ENCODE peak calls at places on chromosomes 3 and 15, in seven cellular contexts. One of them, this sample, is unnamed.

GRCh38 chr3:24428470-24428869 is 66.2 kb downstream of the THRB start:
- DNase-seq in mucosa of descending colon: no peak
- DNase-seq in kidney epithelial cell: no peak
- DNase-seq in cardiac fibroblast: no peak
- DNase-seq in NB4: no peak
- DNase-seq in stimulated activated CD8-positive, alpha-beta memory T cell treated with anti-CD3 and anti-CD28 coated beads, Interleukin-2, amount 100 ng/mL, for 1 hour: no peak
- DNase-seq in ELR: no peak
- DNase-seq in this sample: no peak

GRCh38 chr15:38148476-38148875 is 104.2 kb upstream of the SPRED1 start:
- DNase-seq in mucosa of descending colon: no peak
- DNase-seq in kidney epithelial cell: no peak
- DNase-seq in cardiac fibroblast: no peak
- DNase-seq in NB4: no peak
- DNase-seq in stimulated activated CD8-positive, alpha-beta memory T cell treated with anti-CD3 and anti-CD28 coated beads, Interleukin-2, amount 100 ng/mL, for 1 hour: no peak
- DNase-seq in ELR: no peak
- DNase-seq in this sample: no peak

GRCh38 chr3:157119369-157119951 is 40.5 kb downstream of the CCNL1 start:
- DNase-seq in mucosa of descending colon: no peak
- DNase-seq in kidney epithelial cell: no peak
- DNase-seq in cardiac fibroblast: no peak
- DNase-seq in NB4: no peak
- DNase-seq in stimulated activated CD8-positive, alpha-beta memory T cell treated with anti-CD3 and anti-CD28 coated beads, Interleukin-2, amount 100 ng/mL, for 1 hour: no peak
- DNase-seq in ELR: no peak
- DNase-seq in this sample: no peak

GRCh38 chr3:6799264-6799915 is 61.5 kb upstream of the GRM7 start:
- DNase-seq in mucosa of descending colon: peak; percentile 35
- DNase-seq in kidney epithelial cell: no peak
- DNase-seq in cardiac fibroblast: peak; percentile 7
- DNase-seq in NB4: peak; percentile 50
- DNase-seq in stimulated activated CD8-positive, alpha-beta memory T cell treated with anti-CD3 and anti-CD28 coated beads, Interleukin-2, amount 100 ng/mL, for 1 hour: no peak
- DNase-seq in ELR: peak; percentile 15
- DNase-seq in this sample: peak; percentile 41

GRCh38 chr3:148030975-148031374 is 621.8 kb downstream of the ZIC1 start:
- DNase-seq in mucosa of descending colon: no peak
- DNase-seq in kidney epithelial cell: no peak
- DNase-seq in cardiac fibroblast: no peak
- DNase-seq in NB4: no peak
- DNase-seq in stimulated activated CD8-positive, alpha-beta memory T cell treated with anti-CD3 and anti-CD28 coated beads, Interleukin-2, amount 100 ng/mL, for 1 hour: no peak
- DNase-seq in ELR: no peak
- DNase-seq in this sample: peak; percentile 23

GRCh38 chr3:117408811-117409210 is 699.2 kb downstream of the TUSC7 start:
- DNase-seq in mucosa of descending colon: no peak
- DNase-seq in kidney epithelial cell: no peak
- DNase-seq in cardiac fibroblast: no peak
- DNase-seq in NB4: no peak
- DNase-seq in stimulated activated CD8-positive, alpha-beta memory T cell treated with anti-CD3 and anti-CD28 coated beads, Interleukin-2, amount 100 ng/mL, for 1 hour: no peak
- DNase-seq in ELR: peak; percentile 15
- DNase-seq in this sample: no peak

GRCh38 chr3:123392871-123393620 is 55.8 kb downstream of the ADCY5 start:
- DNase-seq in mucosa of descending colon: peak; percentile 7
- DNase-seq in kidney epithelial cell: no peak
- DNase-seq in cardiac fibroblast: no peak
- DNase-seq in NB4: no peak
- DNase-seq in stimulated activated CD8-positive, alpha-beta memory T cell treated with anti-CD3 and anti-CD28 coated beads, Interleukin-2, amount 100 ng/mL, for 1 hour: no peak
- DNase-seq in ELR: peak; percentile 40
- DNase-seq in this sample: no peak

GRCh38 chr15:67183443-67184169 is 70.9 kb downstream of the AAGAB start:
- DNase-seq in mucosa of descending colon: no peak
- DNase-seq in kidney epithelial cell: no peak
- DNase-seq in cardiac fibroblast: peak; percentile 45
- DNase-seq in NB4: no peak
- DNase-seq in stimulated activated CD8-positive, alpha-beta memory T cell treated with anti-CD3 and anti-CD28 coated beads, Interleukin-2, amount 100 ng/mL, for 1 hour: no peak
- DNase-seq in ELR: no peak
- DNase-seq in this sample: no peak

GRCh38 chr15:42608767-42609488 is 33.5 kb downstream of the STARD9 start:
- DNase-seq in mucosa of descending colon: no peak
- DNase-seq in kidney epithelial cell: no peak
- DNase-seq in cardiac fibroblast: no peak
- DNase-seq in NB4: peak; percentile 8
- DNase-seq in stimulated activated CD8-positive, alpha-beta memory T cell treated with anti-CD3 and anti-CD28 coated beads, Interleukin-2, amount 100 ng/mL, for 1 hour: no peak
- DNase-seq in ELR: no peak
- DNase-seq in this sample: peak; percentile 68

GRCh38 chr15:77402740-77403379 is 17.0 kb downstream of the PEAK1 start:
- DNase-seq in mucosa of descending colon: no peak
- DNase-seq in kidney epithelial cell: no peak
- DNase-seq in cardiac fibroblast: peak; percentile 82
- DNase-seq in NB4: no peak
- DNase-seq in stimulated activated CD8-positive, alpha-beta memory T cell treated with anti-CD3 and anti-CD28 coated beads, Interleukin-2, amount 100 ng/mL, for 1 hour: no peak
- DNase-seq in ELR: peak; percentile 59
- DNase-seq in this sample: no peak

GRCh38 chr15:90871716-90872480 is 3.5 kb downstream of the FURIN start:
- DNase-seq in mucosa of descending colon: peak; percentile 67
- DNase-seq in kidney epithelial cell: no peak
- DNase-seq in cardiac fibroblast: no peak
- DNase-seq in NB4: peak; percentile 61
- DNase-seq in stimulated activated CD8-positive, alpha-beta memory T cell treated with anti-CD3 and anti-CD28 coated beads, Interleukin-2, amount 100 ng/mL, for 1 hour: no peak
- DNase-seq in ELR: no peak
- DNase-seq in this sample: no peak

GRCh38 chr3:143795849-143796248 is 52.4 kb downstream of the SLC9A9 start:
- DNase-seq in mucosa of descending colon: no peak
- DNase-seq in kidney epithelial cell: no peak
- DNase-seq in cardiac fibroblast: no peak
- DNase-seq in NB4: no peak
- DNase-seq in stimulated activated CD8-positive, alpha-beta memory T cell treated with anti-CD3 and anti-CD28 coated beads, Interleukin-2, amount 100 ng/mL, for 1 hour: no peak
- DNase-seq in ELR: no peak
- DNase-seq in this sample: no peak

GRCh38 chr3:46062679-46063078 is 35.4 kb upstream of the XCR1 start:
- DNase-seq in mucosa of descending colon: no peak
- DNase-seq in kidney epithelial cell: no peak
- DNase-seq in cardiac fibroblast: peak; percentile 21
- DNase-seq in NB4: no peak
- DNase-seq in stimulated activated CD8-positive, alpha-beta memory T cell treated with anti-CD3 and anti-CD28 coated beads, Interleukin-2, amount 100 ng/mL, for 1 hour: no peak
- DNase-seq in ELR: no peak
- DNase-seq in this sample: no peak

GRCh38 chr3:17740703-17741102 is 1.7 kb downstream of the TBC1D5 start:
- DNase-seq in mucosa of descending colon: no peak
- DNase-seq in kidney epithelial cell: no peak
- DNase-seq in cardiac fibroblast: peak; percentile 49
- DNase-seq in NB4: peak; percentile 53
- DNase-seq in stimulated activated CD8-positive, alpha-beta memory T cell treated with anti-CD3 and anti-CD28 coated beads, Interleukin-2, amount 100 ng/mL, for 1 hour: no peak
- DNase-seq in ELR: peak; percentile 87
- DNase-seq in this sample: no peak

GRCh38 chr3:67692621-67693020 is 38.2 kb upstream of the SUCLG2 start:
- DNase-seq in mucosa of descending colon: no peak
- DNase-seq in kidney epithelial cell: no peak
- DNase-seq in cardiac fibroblast: peak; percentile 48
- DNase-seq in NB4: no peak
- DNase-seq in stimulated activated CD8-positive, alpha-beta memory T cell treated with anti-CD3 and anti-CD28 coated beads, Interleukin-2, amount 100 ng/mL, for 1 hour: no peak
- DNase-seq in ELR: no peak
- DNase-seq in this sample: no peak

GRCh38 chr3:158330820-158331219 is 220.9 kb downstream of the RSRC1 start:
- DNase-seq in mucosa of descending colon: no peak
- DNase-seq in kidney epithelial cell: peak; percentile 44
- DNase-seq in cardiac fibroblast: no peak
- DNase-seq in NB4: no peak
- DNase-seq in stimulated activated CD8-positive, alpha-beta memory T cell treated with anti-CD3 and anti-CD28 coated beads, Interleukin-2, amount 100 ng/mL, for 1 hour: no peak
- DNase-seq in ELR: peak; percentile 45
- DNase-seq in this sample: peak; percentile 48

GRCh38 chr15:29689724-29689986 is 132.6 kb downstream of the TJP1 start:
- DNase-seq in mucosa of descending colon: no peak
- DNase-seq in kidney epithelial cell: no peak
- DNase-seq in cardiac fibroblast: no peak
- DNase-seq in NB4: no peak
- DNase-seq in stimulated activated CD8-positive, alpha-beta memory T cell treated with anti-CD3 and anti-CD28 coated beads, Interleukin-2, amount 100 ng/mL, for 1 hour: no peak
- DNase-seq in ELR: no peak
- DNase-seq in this sample: no peak

GRCh38 chr3:188006726-188007393 is 147.1 kb upstream of the LPP start:
- DNase-seq in mucosa of descending colon: no peak
- DNase-seq in kidney epithelial cell: no peak
- DNase-seq in cardiac fibroblast: peak; percentile 59
- DNase-seq in NB4: no peak
- DNase-seq in stimulated activated CD8-positive, alpha-beta memory T cell treated with anti-CD3 and anti-CD28 coated beads, Interleukin-2, amount 100 ng/mL, for 1 hour: no peak
- DNase-seq in ELR: no peak
- DNase-seq in this sample: no peak

GRCh38 chr3:13657660-13658435 is 108.9 kb downstream of the FBLN2 start:
- DNase-seq in mucosa of descending colon: peak; percentile 59
- DNase-seq in kidney epithelial cell: no peak
- DNase-seq in cardiac fibroblast: peak; percentile 41
- DNase-seq in NB4: peak; percentile 47
- DNase-seq in stimulated activated CD8-positive, alpha-beta memory T cell treated with anti-CD3 and anti-CD28 coated beads, Interleukin-2, amount 100 ng/mL, for 1 hour: peak; percentile 18
- DNase-seq in ELR: peak; percentile 52
- DNase-seq in this sample: peak; percentile 58

GRCh38 chr15:40549894-40550293 is 14.9 kb downstream of the CCDC32 start:
- DNase-seq in mucosa of descending colon: no peak
- DNase-seq in kidney epithelial cell: no peak
- DNase-seq in cardiac fibroblast: peak; percentile 10
- DNase-seq in NB4: no peak
- DNase-seq in stimulated activated CD8-positive, alpha-beta memory T cell treated with anti-CD3 and anti-CD28 coated beads, Interleukin-2, amount 100 ng/mL, for 1 hour: no peak
- DNase-seq in ELR: no peak
- DNase-seq in this sample: no peak

GRCh38 chr15:63501256-63502089 is 2.9 kb upstream of the USP3 start:
- DNase-seq in mucosa of descending colon: peak; percentile 85
- DNase-seq in kidney epithelial cell: peak; percentile 44
- DNase-seq in cardiac fibroblast: peak; percentile 98
- DNase-seq in NB4: no peak
- DNase-seq in stimulated activated CD8-positive, alpha-beta memory T cell treated with anti-CD3 and anti-CD28 coated beads, Interleukin-2, amount 100 ng/mL, for 1 hour: no peak
- DNase-seq in ELR: peak; percentile 91
- DNase-seq in this sample: peak; percentile 31

GRCh38 chr3:141407043-141407442 is 38.7 kb downstream of the ZBTB38 start:
- DNase-seq in mucosa of descending colon: no peak
- DNase-seq in kidney epithelial cell: no peak
- DNase-seq in cardiac fibroblast: peak; percentile 99
- DNase-seq in NB4: no peak
- DNase-seq in stimulated activated CD8-positive, alpha-beta memory T cell treated with anti-CD3 and anti-CD28 coated beads, Interleukin-2, amount 100 ng/mL, for 1 hour: no peak
- DNase-seq in ELR: peak; percentile 100
- DNase-seq in this sample: no peak

GRCh38 chr3:98545940-98546339 is 14.2 kb downstream of the GPR15 start:
- DNase-seq in mucosa of descending colon: no peak
- DNase-seq in kidney epithelial cell: no peak
- DNase-seq in cardiac fibroblast: no peak
- DNase-seq in NB4: no peak
- DNase-seq in stimulated activated CD8-positive, alpha-beta memory T cell treated with anti-CD3 and anti-CD28 coated beads, Interleukin-2, amount 100 ng/mL, for 1 hour: no peak
- DNase-seq in ELR: no peak
- DNase-seq in this sample: no peak

GRCh38 chr15:29818141-29818540 is 4.1 kb downstream of the TJP1 start:
- DNase-seq in mucosa of descending colon: no peak
- DNase-seq in kidney epithelial cell: no peak
- DNase-seq in cardiac fibroblast: no peak
- DNase-seq in NB4: no peak
- DNase-seq in stimulated activated CD8-positive, alpha-beta memory T cell treated with anti-CD3 and anti-CD28 coated beads, Interleukin-2, amount 100 ng/mL, for 1 hour: no peak
- DNase-seq in ELR: peak; percentile 32
- DNase-seq in this sample: peak; percentile 67

GRCh38 chr15:67133738-67134576 is 68.6 kb downstream of the SMAD3 start:
- DNase-seq in mucosa of descending colon: no peak
- DNase-seq in kidney epithelial cell: peak; percentile 99
- DNase-seq in cardiac fibroblast: peak; percentile 56
- DNase-seq in NB4: no peak
- DNase-seq in stimulated activated CD8-positive, alpha-beta memory T cell treated with anti-CD3 and anti-CD28 coated beads, Interleukin-2, amount 100 ng/mL, for 1 hour: peak; percentile 39
- DNase-seq in ELR: peak; percentile 47
- DNase-seq in this sample: no peak

GRCh38 chr3:69444980-69445379 is 59.1 kb upstream of the FRMD4B start:
- DNase-seq in mucosa of descending colon: no peak
- DNase-seq in kidney epithelial cell: no peak
- DNase-seq in cardiac fibroblast: no peak
- DNase-seq in NB4: no peak
- DNase-seq in stimulated activated CD8-positive, alpha-beta memory T cell treated with anti-CD3 and anti-CD28 coated beads, Interleukin-2, amount 100 ng/mL, for 1 hour: no peak
- DNase-seq in ELR: peak; percentile 45
- DNase-seq in this sample: no peak

GRCh38 chr3:131973731-131974130 is 61.1 kb downstream of the CPNE4 start:
- DNase-seq in mucosa of descending colon: no peak
- DNase-seq in kidney epithelial cell: no peak
- DNase-seq in cardiac fibroblast: peak; percentile 27
- DNase-seq in NB4: no peak
- DNase-seq in stimulated activated CD8-positive, alpha-beta memory T cell treated with anti-CD3 and anti-CD28 coated beads, Interleukin-2, amount 100 ng/mL, for 1 hour: no peak
- DNase-seq in ELR: no peak
- DNase-seq in this sample: peak; percentile 58

GRCh38 chr3:128447561-128448013 is 19.1 kb downstream of the DNAJB8 start:
- DNase-seq in mucosa of descending colon: no peak
- DNase-seq in kidney epithelial cell: no peak
- DNase-seq in cardiac fibroblast: no peak
- DNase-seq in NB4: no peak
- DNase-seq in stimulated activated CD8-positive, alpha-beta memory T cell treated with anti-CD3 and anti-CD28 coated beads, Interleukin-2, amount 100 ng/mL, for 1 hour: no peak
- DNase-seq in ELR: no peak
- DNase-seq in this sample: no peak

GRCh38 chr3:16319307-16319706 is 54.3 kb downstream of the OXNAD1 start:
- DNase-seq in mucosa of descending colon: no peak
- DNase-seq in kidney epithelial cell: no peak
- DNase-seq in cardiac fibroblast: no peak
- DNase-seq in NB4: peak; percentile 61
- DNase-seq in stimulated activated CD8-positive, alpha-beta memory T cell treated with anti-CD3 and anti-CD28 coated beads, Interleukin-2, amount 100 ng/mL, for 1 hour: peak; percentile 31
- DNase-seq in ELR: peak; percentile 47
- DNase-seq in this sample: peak; percentile 29

GRCh38 chr15:47673343-47673761 is 44.0 kb upstream of the SEMA6D start:
- DNase-seq in mucosa of descending colon: no peak
- DNase-seq in kidney epithelial cell: no peak
- DNase-seq in cardiac fibroblast: peak; percentile 63
- DNase-seq in NB4: no peak
- DNase-seq in stimulated activated CD8-positive, alpha-beta memory T cell treated with anti-CD3 and anti-CD28 coated beads, Interleukin-2, amount 100 ng/mL, for 1 hour: no peak
- DNase-seq in ELR: no peak
- DNase-seq in this sample: no peak

GRCh38 chr3:17602126-17602525 is 140.3 kb downstream of the TBC1D5 start:
- DNase-seq in mucosa of descending colon: no peak
- DNase-seq in kidney epithelial cell: no peak
- DNase-seq in cardiac fibroblast: no peak
- DNase-seq in NB4: no peak
- DNase-seq in stimulated activated CD8-positive, alpha-beta memory T cell treated with anti-CD3 and anti-CD28 coated beads, Interleukin-2, amount 100 ng/mL, for 1 hour: no peak
- DNase-seq in ELR: peak; percentile 82
- DNase-seq in this sample: no peak

GRCh38 chr3:118504906-118505305 is 529.7 kb downstream of the IGSF11 start:
- DNase-seq in mucosa of descending colon: no peak
- DNase-seq in kidney epithelial cell: no peak
- DNase-seq in cardiac fibroblast: no peak
- DNase-seq in NB4: no peak
- DNase-seq in stimulated activated CD8-positive, alpha-beta memory T cell treated with anti-CD3 and anti-CD28 coated beads, Interleukin-2, amount 100 ng/mL, for 1 hour: no peak
- DNase-seq in ELR: no peak
- DNase-seq in this sample: no peak

GRCh38 chr3:53724566-53724965 is 121.7 kb downstream of the CHDH start:
- DNase-seq in mucosa of descending colon: no peak
- DNase-seq in kidney epithelial cell: no peak
- DNase-seq in cardiac fibroblast: no peak
- DNase-seq in NB4: no peak
- DNase-seq in stimulated activated CD8-positive, alpha-beta memory T cell treated with anti-CD3 and anti-CD28 coated beads, Interleukin-2, amount 100 ng/mL, for 1 hour: no peak
- DNase-seq in ELR: no peak
- DNase-seq in this sample: no peak

GRCh38 chr3:179071161-179071568 is 444 bp downstream of the ZMAT3 start:
- DNase-seq in mucosa of descending colon: no peak
- DNase-seq in kidney epithelial cell: no peak
- DNase-seq in cardiac fibroblast: no peak
- DNase-seq in NB4: no peak
- DNase-seq in stimulated activated CD8-positive, alpha-beta memory T cell treated with anti-CD3 and anti-CD28 coated beads, Interleukin-2, amount 100 ng/mL, for 1 hour: no peak
- DNase-seq in ELR: peak; percentile 67
- DNase-seq in this sample: no peak

GRCh38 chr15:75720787-75721461 is 8.3 kb upstream of the CSPG4 start:
- DNase-seq in mucosa of descending colon: peak; percentile 90
- DNase-seq in kidney epithelial cell: no peak
- DNase-seq in cardiac fibroblast: no peak
- DNase-seq in NB4: peak; percentile 62
- DNase-seq in stimulated activated CD8-positive, alpha-beta memory T cell treated with anti-CD3 and anti-CD28 coated beads, Interleukin-2, amount 100 ng/mL, for 1 hour: no peak
- DNase-seq in ELR: peak; percentile 54
- DNase-seq in this sample: peak; percentile 71

GRCh38 chr3:128488995-128489859 is 3.8 kb downstream of the GATA2 start:
- DNase-seq in mucosa of descending colon: peak; percentile 58
- DNase-seq in kidney epithelial cell: no peak
- DNase-seq in cardiac fibroblast: peak; percentile 60
- DNase-seq in NB4: no peak
- DNase-seq in stimulated activated CD8-positive, alpha-beta memory T cell treated with anti-CD3 and anti-CD28 coated beads, Interleukin-2, amount 100 ng/mL, for 1 hour: no peak
- DNase-seq in ELR: peak; percentile 81
- DNase-seq in this sample: peak; percentile 73

GRCh38 chr3:13507247-13507790 is 27.2 kb downstream of the HDAC11 start:
- DNase-seq in mucosa of descending colon: peak; percentile 14
- DNase-seq in kidney epithelial cell: no peak
- DNase-seq in cardiac fibroblast: no peak
- DNase-seq in NB4: no peak
- DNase-seq in stimulated activated CD8-positive, alpha-beta memory T cell treated with anti-CD3 and anti-CD28 coated beads, Interleukin-2, amount 100 ng/mL, for 1 hour: no peak
- DNase-seq in ELR: peak; percentile 35
- DNase-seq in this sample: no peak

GRCh38 chr3:11091088-11091590 is 63.2 kb upstream of the HRH1 start:
- DNase-seq in mucosa of descending colon: no peak
- DNase-seq in kidney epithelial cell: no peak
- DNase-seq in cardiac fibroblast: peak; percentile 58
- DNase-seq in NB4: no peak
- DNase-seq in stimulated activated CD8-positive, alpha-beta memory T cell treated with anti-CD3 and anti-CD28 coated beads, Interleukin-2, amount 100 ng/mL, for 1 hour: no peak
- DNase-seq in ELR: no peak
- DNase-seq in this sample: no peak

This sample was measured in A673.